ENCODE peak calls at places on chromosomes 6 and 20, in six cellular contexts. Z is MM.1S, C is PC-3, F is neural progenitor cell, B is H1, I is GM23248. N is an unnamed sample.

GRCh38 chr6:128242765-128243403 is 277.5 kb downstream of the PTPRK start:
- DNase-seq in Z (no peak), C (no peak), F (no peak), B (no peak), I (peak), N (no peak)

GRCh38 chr6:111423055-111423633 is 59.9 kb downstream of the REV3L start:
- DNase-seq in Z (no peak), C (peak), F (no peak), B (no peak), I (peak), N (no peak)

GRCh38 chr6:34526241-34526972 is 29.7 kb downstream of the SPDEF start:
- DNase-seq in Z (no peak), C (no peak), F (peak), B (no peak), I (no peak), N (no peak)

GRCh38 chr20:44832724-44833123 is 22.4 kb upstream of the RIMS4 start:
- DNase-seq in Z (no peak), C (peak), F (no peak), B (no peak), I (peak), N (peak)

GRCh38 chr6:111382476-111383294 is 100.3 kb downstream of the REV3L start:
- DNase-seq in Z (no peak), C (no peak), F (no peak), B (no peak), I (no peak), N (no peak)

GRCh38 chr6:114063956-114064355 is 93.0 kb upstream of the HDAC2 start:
- DNase-seq in Z (no peak), C (no peak), F (no peak), B (no peak), I (no peak), N (no peak)

GRCh38 chr6:136921521-136921935 is 573 bp upstream of the SLC35D3 start:
- DNase-seq in Z (no peak), C (no peak), F (peak), B (peak), I (peak), N (peak)

GRCh38 chr6:136952714-136953260 is 30.7 kb downstream of the SLC35D3 start:
- DNase-seq in Z (no peak), C (no peak), F (no peak), B (no peak), I (no peak), N (no peak)

GRCh38 chr6:116012966-116013365 is 47.7 kb downstream of the FRK start:
- DNase-seq in Z (no peak), C (peak), F (no peak), B (no peak), I (peak), N (no peak)

GRCh38 chr6:116580198-116580597 is 8.9 kb downstream of the RWDD1 start:
- DNase-seq in Z (no peak), C (no peak), F (no peak), B (no peak), I (peak), N (no peak)

GRCh38 chr20:56380375-56380774 is 11.6 kb downstream of the AURKA start:
- DNase-seq in Z (no peak), C (no peak), F (no peak), B (no peak), I (no peak), N (no peak)

GRCh38 chr6:55913213-55914195 is 38.1 kb upstream of the BMP5 start:
- DNase-seq in Z (no peak), C (peak), F (peak), B (no peak), I (peak), N (peak)
- H2AFZ ChIP-seq in Z (no peak), C (peak), F (no peak), B (no peak), I (no peak), N (no peak)

GRCh38 chr6:138817799-138818198 is 21.9 kb downstream of the ECT2L start:
- DNase-seq in Z (no peak), C (peak), F (peak), B (peak), I (peak), N (peak)
- H2AFZ ChIP-seq in Z (no peak), C (peak), F (peak), B (peak), I (peak), N (peak)

DNA sequence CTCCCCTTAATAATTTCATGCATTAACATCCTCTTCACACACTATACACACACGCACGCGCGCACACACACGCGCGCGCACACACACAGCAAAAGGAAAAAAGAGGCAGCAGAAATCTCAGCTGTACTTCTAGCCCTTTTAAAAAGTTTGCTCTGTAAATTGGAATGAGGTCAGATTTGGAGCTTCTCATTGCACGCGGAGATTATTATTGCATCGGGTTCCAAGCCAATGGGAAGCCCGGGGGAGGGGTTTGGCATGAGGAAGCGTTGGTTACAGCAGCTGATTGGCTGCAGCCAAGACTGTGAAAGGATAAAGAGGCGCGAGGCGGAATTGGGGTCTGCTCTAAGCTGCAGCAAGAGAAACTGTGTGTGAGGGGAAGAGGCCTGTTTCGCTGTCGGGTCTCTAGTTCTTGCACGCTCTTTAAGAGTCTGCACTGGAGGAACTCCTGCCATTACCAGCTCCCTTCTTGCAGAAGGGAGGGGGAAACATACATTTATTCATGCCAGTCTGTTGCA is at the start of gene SOX4:
- DNase-seq in Z (peak), C (peak), F (peak), B (peak), I (peak), N (peak)
- H2AFZ ChIP-seq in Z (peak), C (peak), F (no peak), B (peak), I (peak), N (no peak)

GRCh38 chr6:8282380-8282779 is 153.0 kb downstream of the SLC35B3 start:
- DNase-seq in Z (no peak), C (no peak), F (no peak), B (no peak), I (no peak), N (no peak)
- H2AFZ ChIP-seq in Z (no peak), C (no peak), F (no peak), B (no peak), I (no peak), N (no peak)

GRCh38 chr6:165243801-165244200 is 65.6 kb downstream of the C6orf118 start:
- DNase-seq in Z (no peak), C (no peak), F (no peak), B (no peak), I (no peak), N (no peak)
- H2AFZ ChIP-seq in Z (no peak), C (no peak), F (no peak), B (no peak), I (no peak), N (no peak)

GRCh38 chr6:26336355-26337198 is 28.4 kb upstream of the BTN3A2 start:
- DNase-seq in Z (no peak), C (peak), F (no peak), B (no peak), I (peak), N (no peak)
- H2AFZ ChIP-seq in Z (peak), C (peak), F (no peak), B (no peak), I (peak), N (no peak)

GRCh38 chr6:11650297-11650696 is 112.7 kb downstream of the TMEM170B start:
- DNase-seq in Z (no peak), C (peak), F (peak), B (peak), I (peak), N (peak)
- H2AFZ ChIP-seq in Z (no peak), C (no peak), F (no peak), B (no peak), I (no peak), N (no peak)

GRCh38 chr6:35810831-35811698 is 5.9 kb downstream of the LHFPL5 start:
- DNase-seq in Z (no peak), C (peak), F (no peak), B (no peak), I (peak), N (no peak)
- H2AFZ ChIP-seq in Z (no peak), C (peak), F (no peak), B (peak), I (peak), N (no peak)

GRCh38 chr6:16471222-16471784 is 232.9 kb downstream of the GMPR start:
- DNase-seq in Z (no peak), C (no peak), F (no peak), B (no peak), I (no peak), N (no peak)
- H2AFZ ChIP-seq in Z (no peak), C (no peak), F (no peak), B (no peak), I (no peak), N (no peak)

GRCh38 chr6:135181333-135182119 is 418 bp downstream of the MYB start:
- DNase-seq in Z (peak), C (no peak), F (peak), B (no peak), I (peak), N (peak)
- H2AFZ ChIP-seq in Z (peak), C (peak), F (peak), B (peak), I (peak), N (no peak)